ENCODE peak calls at places on chromosomes 4 and X, in six cellular contexts. M is posterior cingulate gyrus; U is central memory CD4-positive, alpha-beta T cell; Q is PC-3; P is stimulated activated CD4-positive, alpha-beta T cell treated with anti-CD3 and anti-CD28 coated beads, Interleukin-15, amount 100 ng/mL, for 24 hours; F is left cardiac atrium. K is an unnamed sample.

GRCh38 chr4:140937866-140938265 is 181.7 kb upstream of the TBC1D9 start:
- DNase-seq in Q (peak; percentile 66), P (no peak), F (no peak), M (no peak), U (no peak), K (peak; percentile 96)

GRCh38 chr4:3477750-3478430 is 14.8 kb downstream of the DOK7 start:
- DNase-seq in P (no peak), F (no peak), Q (no peak), M (no peak), U (no peak), K (no peak)

GRCh38 chrX:48076343-48076742 is 4.9 kb upstream of the ZNF630 start:
- DNase-seq in P (no peak), U (no peak), F (no peak), Q (no peak), M (no peak), K (no peak)

GRCh38 chrX:147333821-147334220 is 519.3 kb upstream of the CXorf51A start:
- DNase-seq in F (no peak), U (no peak), P (no peak), M (no peak), Q (no peak), K (no peak)

GRCh38 chr4:99816611-99817309 is at the start of gene DAPP1:
- DNase-seq in F (no peak), M (peak; percentile 8), Q (peak; percentile 89), P (peak; percentile 84), U (peak; percentile 89), K (no peak)

GRCh38 chr4:57020467-57021101 is 41.9 kb downstream of the POLR2B start:
- DNase-seq in F (no peak), Q (peak; percentile 95), U (no peak), M (no peak), P (no peak), K (peak; percentile 89)

GRCh38 chr4:41575665-41576064 is 37.7 kb downstream of the LIMCH1 start:
- DNase-seq in U (no peak), F (no peak), Q (peak; percentile 13), P (no peak), M (no peak), K (no peak)

GRCh38 chr4:47662975-47663374 is 174.9 kb downstream of the CORIN start:
- DNase-seq in F (no peak), Q (peak; percentile 20), U (no peak), M (no peak), P (peak; percentile 50), K (no peak)

GRCh38 chr4:1376841-1377605 is 29.2 kb downstream of the NKX1-1 start:
- DNase-seq in P (no peak), F (peak; percentile 20), U (no peak), M (peak; percentile 8), Q (no peak), K (no peak)

GRCh38 chrX:3420316-3420715 is 73.9 kb upstream of the MXRA5 start:
- DNase-seq in P (no peak), Q (no peak), U (no peak), F (no peak), M (no peak), K (no peak)

GRCh38 chrX:71543316-71543715 is 10.4 kb downstream of the OGT start:
- DNase-seq in P (no peak), M (no peak), Q (peak; percentile 95), U (no peak), F (no peak), K (peak; percentile 28)

GRCh38 chrX:13703135-13703534 is 14.2 kb downstream of the RAB9A start:
- DNase-seq in F (no peak), M (no peak), Q (no peak), P (no peak), U (no peak), K (no peak)

GRCh38 chrX:124507276-124507675 is 160.9 kb downstream of the SH2D1A start:
- DNase-seq in F (no peak), P (no peak), Q (peak; percentile 79), U (no peak), M (no peak), K (no peak)

GRCh38 chrX:151713859-151714258 is 2.0 kb upstream of the FATE1 start:
- DNase-seq in U (no peak), M (no peak), F (no peak), Q (peak; percentile 47), P (peak; percentile 27), K (peak; percentile 40)

GRCh38 chrX:14676431-14676830 is 147.1 kb downstream of the GLRA2 start:
- DNase-seq in M (no peak), P (no peak), U (no peak), F (no peak), Q (peak; percentile 9), K (no peak)

K was measured in COLO829.